ENCODE peak calls at places on chromosomes 1 and 21, in six cellular contexts. A is PC-3, V is fibroblast of lung, G is left ventricle myocardium inferior, N is ascending aorta, D is H9. Q is an unnamed sample.

GRCh38 chr1:71270394-71270793 is 189.6 kb upstream of the ZRANB2 start:
- DNase-seq in A (no peak), V (no peak), G (no peak), N (no peak), D (no peak), Q (no peak)

GRCh38 chr1:6472391-6472790 is 6.4 kb upstream of the TNFRSF25 start:
- DNase-seq in A (no peak), V (no peak), G (no peak), N (no peak), D (no peak), Q (no peak)

GRCh38 chr1:202243006-202243405 is 49.4 kb downstream of the LGR6 start:
- DNase-seq in A (no peak), V (no peak), G (no peak), N (peak; percentile 40), D (peak; percentile 14), Q (no peak)

GRCh38 chr21:43361127-43361492 is 65.8 kb downstream of the SIK1 start:
- DNase-seq in A (no peak), V (no peak), G (peak; percentile 58), N (no peak), D (no peak), Q (no peak)

GRCh38 chr1:216903389-216903754 is 180.1 kb upstream of the ESRRG start:
- DNase-seq in A (peak; percentile 82), V (peak; percentile 95), G (no peak), N (no peak), D (no peak), Q (no peak)

GRCh38 chr1:230317823-230318819 is 108.0 kb downstream of the PGBD5 start:
- DNase-seq in A (peak; percentile 38), V (no peak), G (no peak), N (no peak), D (no peak), Q (no peak)

GRCh38 chr1:62875676-62876075 is 91.7 kb downstream of the ATG4C start:
- DNase-seq in A (peak; percentile 50), V (no peak), G (no peak), N (no peak), D (no peak), Q (no peak)

GRCh38 chr1:113073457-113073950 is 506 bp downstream of the LRIG2 start:
- DNase-seq in A (peak; percentile 40), V (peak; percentile 67), G (peak; percentile 45), N (peak; percentile 75), D (peak; percentile 74), Q (peak; percentile 46)

GRCh38 chr1:902023-902422 is 21.7 kb upstream of the SAMD11 start:
- DNase-seq in A (no peak), V (no peak), G (no peak), N (no peak), D (no peak), Q (no peak)

GRCh38 chr1:223413216-223413615 is 20.0 kb downstream of the CCDC185 start:
- DNase-seq in A (no peak), V (no peak), G (no peak), N (no peak), D (no peak), Q (no peak)

GRCh38 chr1:37240897-37241296 is 206.6 kb upstream of the GRIK3 start:
- DNase-seq in A (no peak), V (no peak), G (no peak), N (no peak), D (no peak), Q (no peak)

GRCh38 chr1:244290386-244290785 is 161.3 kb downstream of the ADSS2 start:
- DNase-seq in A (no peak), V (no peak), G (no peak), N (no peak), D (no peak), Q (no peak)

GRCh38 chr1:200518524-200518923 is 102.0 kb downstream of the KIF14 start:
- DNase-seq in A (no peak), V (peak; percentile 40), G (no peak), N (no peak), D (no peak), Q (no peak)

GRCh38 chr1:115454835-115455511 is 116.9 kb upstream of the NGF start:
- DNase-seq in A (no peak), V (peak; percentile 22), G (peak; percentile 69), N (no peak), D (no peak), Q (no peak)

GRCh38 chr1:36285450-36286101 is 20.6 kb upstream of the SH3D21 start:
- DNase-seq in A (peak; percentile 89), V (peak; percentile 84), G (no peak), N (peak; percentile 86), D (peak; percentile 48), Q (no peak)

GRCh38 chr1:192732787-192733186 is 76.1 kb upstream of the RGS2 start:
- DNase-seq in A (peak; percentile 25), V (no peak), G (no peak), N (no peak), D (no peak), Q (no peak)

GRCh38 chr1:159054427-159054826 is 22.1 kb downstream of the AIM2 start:
- DNase-seq in A (no peak), V (peak; percentile 43), G (no peak), N (no peak), D (no peak), Q (no peak)

GRCh38 chr21:28207776-28208175 is 784.9 kb downstream of the LTN1 start:
- DNase-seq in A (peak; percentile 77), V (peak; percentile 54), G (no peak), N (no peak), D (no peak), Q (no peak)

GRCh38 chr21:29304577-29304976 is 5.9 kb downstream of the BACH1 start:
- DNase-seq in A (no peak), V (peak; percentile 25), G (no peak), N (no peak), D (no peak), Q (no peak)

GRCh38 chr1:72186733-72187307 is 95.5 kb downstream of the NEGR1 start:
- DNase-seq in A (peak; percentile 59), V (peak; percentile 16), G (no peak), N (no peak), D (no peak), Q (no peak)

GRCh38 chr21:45479691-45480675 is 62.3 kb downstream of the SLC19A1 start:
- DNase-seq in A (no peak), V (no peak), G (no peak), N (no peak), D (no peak), Q (no peak)

GRCh38 chr21:32645261-32646182 is 33.3 kb upstream of the CFAP298 start:
- DNase-seq in A (no peak), V (no peak), G (no peak), N (no peak), D (peak; percentile 67), Q (no peak)

GRCh38 chr1:201719812-201720521 is 109.0 kb upstream of the IPO9 start:
- DNase-seq in A (no peak), V (peak; percentile 69), G (peak; percentile 79), N (no peak), D (no peak), Q (peak; percentile 62)

GRCh38 chr1:42484382-42484781 is 21.3 kb downstream of the CCDC30 start:
- DNase-seq in A (peak; percentile 37), V (peak; percentile 96), G (no peak), N (no peak), D (no peak), Q (no peak)

GRCh38 chr1:116748272-116748671 is 6.0 kb upstream of the CD2 start:
- DNase-seq in A (no peak), V (no peak), G (no peak), N (no peak), D (no peak), Q (no peak)

GRCh38 chr1:116754203-116754977 is at the start of gene CD2:
- DNase-seq in A (no peak), V (no peak), G (no peak), N (no peak), D (no peak), Q (no peak)

GRCh38 chr1:116755036-116755435 is 806 bp downstream of the CD2 start:
- DNase-seq in A (no peak), V (no peak), G (no peak), N (no peak), D (no peak), Q (no peak)

GRCh38 chr1:116751626-116752025 is 2.6 kb upstream of the CD2 start:
- DNase-seq in A (no peak), V (no peak), G (no peak), N (no peak), D (no peak), Q (no peak)

DNA sequence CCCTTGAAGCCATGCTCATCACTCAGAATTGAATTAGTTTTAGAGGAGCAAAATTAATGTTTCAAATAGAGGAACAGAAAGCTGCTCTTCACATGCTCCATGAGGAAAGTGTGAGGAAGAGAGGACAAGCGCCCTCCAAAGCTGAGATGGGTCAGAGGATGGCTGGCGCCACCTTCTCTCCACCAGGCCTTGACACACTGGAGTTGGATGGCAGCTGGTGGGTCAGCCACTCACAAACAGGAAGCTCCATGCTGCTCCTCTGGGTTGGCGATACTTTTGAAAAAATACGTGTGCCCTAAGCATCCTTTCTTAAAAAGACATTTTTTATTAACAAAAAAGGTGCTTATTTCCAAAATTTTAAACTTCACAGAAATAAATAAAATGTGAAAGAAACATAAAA is 3.1 kb upstream of the CD2 start:
- DNase-seq in A (no peak), V (no peak), G (no peak), N (no peak), D (no peak), Q (no peak)
- H3K27ac ChIP-seq in A (no peak overlapping the region), V (no peak overlapping the region), G (no peak overlapping the region), N (no peak overlapping the region), D (no peak overlapping the region), Q (no peak overlapping the region)

DNA sequence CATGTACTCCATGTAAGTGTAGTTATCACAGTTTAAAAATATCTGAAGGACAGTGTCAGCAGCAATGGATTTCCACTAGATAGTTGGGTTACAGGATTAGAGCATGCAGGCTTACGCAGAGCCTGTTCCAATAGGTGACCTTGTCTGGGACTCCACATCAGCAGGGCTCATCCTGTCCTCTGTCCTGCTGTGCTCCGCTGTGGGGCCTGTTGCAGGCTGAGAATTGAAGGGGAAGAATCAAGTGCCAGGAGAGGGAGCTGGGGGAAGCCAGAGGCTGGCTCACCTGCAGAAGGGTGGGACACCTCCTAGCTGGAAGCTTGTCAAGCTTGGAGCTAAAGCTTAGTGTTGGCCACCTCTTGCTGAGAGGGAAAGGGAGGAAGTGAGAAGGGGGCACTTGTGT is 62.8 kb downstream of the XCL2 start:
- DNase-seq in A (no peak), V (no peak), G (no peak), N (no peak), D (peak; percentile 53), Q (no peak)
- H3K27ac ChIP-seq in A (no peak overlapping the region), V (no peak overlapping the region), G (peak overlapping the region; percentile 49), N (no peak overlapping the region), D (no peak overlapping the region), Q (no peak overlapping the region)

DNA sequence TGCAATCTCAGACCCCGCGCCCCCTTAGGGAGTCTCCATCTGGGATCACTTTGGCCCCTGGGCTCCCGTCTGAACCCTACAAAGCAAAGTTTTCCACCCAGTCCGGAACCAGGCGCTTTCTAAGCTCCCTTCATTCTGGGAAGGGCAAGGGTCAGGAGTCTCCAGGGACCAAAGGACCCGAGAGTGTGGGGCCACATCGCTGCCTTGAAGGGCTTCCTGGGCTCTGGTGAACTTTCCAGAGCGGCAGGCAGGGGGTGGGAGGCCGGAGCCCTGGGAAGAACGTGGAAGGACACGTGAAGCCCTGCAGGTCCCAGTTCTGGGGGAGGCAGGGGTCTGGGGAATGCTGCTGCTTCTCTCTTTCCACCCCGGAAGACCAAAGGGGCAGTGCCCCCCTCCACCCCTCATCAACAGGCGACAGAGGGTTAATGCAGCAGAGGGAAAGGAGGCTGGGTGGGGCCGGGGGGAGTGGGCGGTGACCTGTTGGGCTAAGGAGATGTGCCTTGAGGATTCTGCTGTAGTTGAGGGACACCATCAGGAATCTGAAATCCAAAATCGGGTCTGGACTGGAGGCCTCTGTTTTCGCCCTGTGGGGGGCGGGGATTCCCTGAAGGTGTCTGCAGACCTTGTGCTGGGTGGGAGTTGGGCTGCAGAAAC is 734 bp downstream of the CDK18 start:
- DNase-seq in A (no peak), V (no peak), G (peak; percentile 38), N (no peak), D (peak; percentile 71), Q (no peak)
- H3K27ac ChIP-seq in A (no peak overlapping the region), V (no peak overlapping the region), G (peak overlapping the region; percentile 94), N (peak overlapping the region; percentile 69), D (no peak overlapping the region), Q (peak overlapping the region; percentile 95)

GRCh38 chr1:109261578-109261977 is 12.2 kb downstream of the CELSR2 start:
- DNase-seq in A (no peak), V (no peak), G (no peak), N (no peak), D (no peak), Q (no peak)
- H3K27ac ChIP-seq in A (no peak overlapping the region), V (no peak overlapping the region), G (no peak overlapping the region), N (no peak overlapping the region), D (no peak overlapping the region), Q (peak overlapping the region; percentile 92)